ENCODE peak calls at places on chromosomes 12 and 14, in four cellular contexts. A is GM23248, T is aorta, O is ovary. E is an unnamed sample.

GRCh38 chr12:89993632-89994031 is 285.0 kb upstream of the ATP2B1 start:
- DNase-seq in A (no peak), T (no peak), O (no peak), E (no peak)

GRCh38 chr14:104934380-104934733 is 9.7 kb downstream of the PLD4 start:
- DNase-seq in A (no peak), T (no peak), O (no peak), E (no peak)

GRCh38 chr12:109445224-109445623 is 31.9 kb downstream of the KCTD10 start:
- DNase-seq in A (peak), T (no peak), O (no peak), E (no peak)

GRCh38 chr12:109824731-109825130 is 8.5 kb downstream of the TRPV4 start:
- DNase-seq in A (no peak), T (no peak), O (no peak), E (no peak)

GRCh38 chr14:106605548-106606448 is 1079.4 kb downstream of the TMEM121 start:
- DNase-seq in A (no peak), T (no peak), O (no peak), E (peak)

GRCh38 chr12:100706029-100706428 is 88.5 kb upstream of the ANO4 start:
- DNase-seq in A (peak), T (no peak), O (no peak), E (no peak)

GRCh38 chr12:9240776-9241175 is 32.6 kb upstream of the PZP start:
- DNase-seq in A (no peak), T (no peak), O (no peak), E (no peak)

GRCh38 chr12:64618953-64619590 is 8.8 kb downstream of the RASSF3 start:
- DNase-seq in A (peak), T (no peak), O (no peak), E (no peak)

GRCh38 chr12:122982963-122983788 is 2.7 kb downstream of the ARL6IP4 start:
- DNase-seq in A (no peak), T (no peak), O (no peak), E (no peak)

GRCh38 chr12:122985590-122986257 is 5.2 kb downstream of the ARL6IP4 start:
- DNase-seq in A (no peak), T (no peak), O (no peak), E (no peak)

GRCh38 chr12:122986258-122986871 is 5.9 kb downstream of the ARL6IP4 start:
- DNase-seq in A (no peak), T (no peak), O (no peak), E (no peak)

GRCh38 chr12:122983789-122984515 is 3.5 kb downstream of the ARL6IP4 start:
- DNase-seq in A (no peak), T (no peak), O (no peak), E (no peak)

DNA sequence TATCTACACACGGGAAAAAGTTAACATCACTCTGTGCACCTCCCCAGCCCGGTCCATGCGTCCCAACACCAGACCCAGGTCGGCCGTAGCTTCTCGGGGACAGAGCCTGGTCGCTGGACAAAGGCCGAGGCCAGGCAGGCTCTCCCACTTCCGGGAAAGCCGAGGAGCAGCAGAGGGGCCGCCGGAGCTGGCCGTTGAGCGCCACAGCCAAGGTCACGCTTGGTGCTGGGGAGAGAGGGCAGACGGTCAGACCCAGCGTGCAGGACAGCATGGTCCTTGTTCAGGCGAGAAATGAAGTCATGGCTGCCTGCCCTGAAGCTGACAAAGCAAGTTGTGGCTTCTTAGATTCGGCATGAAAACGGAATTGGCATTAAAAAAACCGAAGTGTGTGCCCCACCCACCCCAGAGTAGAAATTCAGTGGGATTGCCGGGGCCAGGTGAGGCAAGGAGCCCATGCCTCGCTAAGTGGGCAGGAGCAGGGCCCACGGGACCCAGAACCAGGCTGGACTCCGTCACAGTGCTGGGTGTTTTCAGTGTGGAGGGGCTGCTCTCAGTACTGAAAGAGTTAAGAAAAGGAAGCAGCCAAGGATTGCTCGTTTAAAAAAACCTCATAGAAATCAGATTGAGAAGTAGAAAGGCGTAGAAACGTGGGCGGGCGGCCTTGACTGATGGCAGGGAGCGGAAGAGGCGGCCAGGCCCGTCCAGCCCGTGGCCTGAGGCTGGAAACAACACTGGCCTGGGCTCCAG is 4.3 kb downstream of the ARL6IP4 start:
- DNase-seq in A (no peak), T (no peak), O (peak), E (no peak)
- H3K27ac ChIP-seq in A (no peak), T (no peak), O (peak), E (peak)

DNA sequence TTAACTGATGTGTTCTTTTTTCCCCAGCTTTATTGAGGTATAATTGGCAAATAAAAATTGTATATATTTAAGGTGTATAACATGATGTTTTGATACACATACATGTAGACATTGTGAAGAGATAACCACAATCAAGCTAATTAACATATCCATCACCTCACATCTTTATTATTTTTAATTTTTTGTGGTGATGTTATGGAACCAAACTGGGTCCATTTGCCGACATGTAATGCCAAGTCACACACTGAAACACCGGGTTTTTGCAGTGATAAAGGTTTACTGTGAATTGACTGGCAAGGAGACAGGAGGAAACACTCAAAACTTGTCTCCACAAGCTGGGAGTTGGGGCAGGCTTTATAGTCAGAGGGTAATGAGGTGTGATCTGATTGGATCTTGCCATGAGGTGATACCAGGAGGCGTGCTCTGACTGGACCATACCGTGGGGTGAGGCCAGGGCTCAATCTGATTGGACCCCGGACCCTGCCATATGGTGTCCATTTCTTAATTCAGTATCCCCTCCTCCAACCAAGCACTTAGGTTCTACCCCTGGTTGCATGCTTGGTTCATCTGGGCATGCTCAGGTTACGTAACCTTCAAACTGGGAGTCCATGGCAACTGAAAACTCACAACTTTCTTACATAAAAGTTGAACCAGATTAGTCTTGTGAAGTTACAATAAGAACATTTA is 11.8 kb upstream of the WSCD2 start:
- DNase-seq in A (no peak), T (no peak), O (no peak), E (no peak)
- H3K27ac ChIP-seq in A (no peak), T (no peak), O (no peak), E (no peak)

DNA sequence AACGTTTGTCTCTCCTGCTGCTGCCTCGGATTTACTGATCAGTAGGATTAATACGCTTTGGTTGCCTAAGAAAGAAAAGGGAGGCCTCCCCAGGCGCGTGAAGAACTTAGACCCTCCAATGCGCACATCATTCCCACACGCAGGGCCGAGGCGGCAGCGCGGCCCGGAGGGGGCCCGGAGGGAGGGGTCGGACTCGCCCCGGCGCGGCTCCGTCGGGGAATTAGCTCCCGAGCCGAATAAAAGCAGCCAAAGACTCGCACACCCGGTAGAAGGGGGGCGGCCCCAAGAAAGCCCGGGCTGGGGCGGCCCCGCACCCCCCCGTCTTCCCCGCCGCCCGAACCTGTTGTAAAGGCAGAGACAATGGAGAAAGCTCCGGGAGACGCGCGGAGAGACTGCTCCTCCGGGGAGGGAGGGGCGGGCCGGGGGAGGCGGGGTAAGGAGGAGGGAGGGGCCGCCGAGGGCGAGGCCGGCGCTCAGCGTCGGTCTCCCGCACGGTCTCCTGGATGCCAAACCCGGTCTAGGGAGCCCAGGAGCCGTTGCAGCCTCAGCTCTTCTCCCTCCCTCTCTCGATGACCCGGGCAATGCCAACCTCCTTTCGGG is at the start of gene NELL2:
- DNase-seq in A (peak), T (peak), O (no peak), E (peak)
- H3K27ac ChIP-seq in A (no peak), T (no peak), O (no peak), E (no peak)

GRCh38 chr14:50319293-50319692 is 7.2 kb downstream of the DMAC2L start:
- DNase-seq in A (peak), T (no peak), O (no peak), E (no peak)
- H3K27ac ChIP-seq in A (no peak), T (no peak), O (no peak), E (no peak)

GRCh38 chr14:61733972-61734371 is 28.2 kb upstream of the SNAPC1 start:
- DNase-seq in A (peak), T (no peak), O (no peak), E (no peak)

GRCh38 chr14:61736751-61737150 is 25.5 kb upstream of the SNAPC1 start:
- DNase-seq in A (peak), T (no peak), O (no peak), E (no peak)

GRCh38 chr14:61739133-61739532 is 23.1 kb upstream of the SNAPC1 start:
- DNase-seq in A (no peak), T (no peak), O (no peak), E (no peak)

GRCh38 chr14:61742383-61742782 is 19.8 kb upstream of the SNAPC1 start:
- DNase-seq in A (no peak), T (no peak), O (no peak), E (no peak)

GRCh38 chr14:61737913-61738312 is 24.3 kb upstream of the SNAPC1 start:
- DNase-seq in A (peak), T (no peak), O (no peak), E (no peak)
- H3K27ac ChIP-seq in A (peak), T (no peak), O (no peak), E (no peak)

GRCh38 chr14:76333664-76334063 is 42.3 kb upstream of the ESRRB start:
- DNase-seq in A (no peak), T (no peak), O (no peak), E (peak)
- H3K27ac ChIP-seq in A (no peak), T (no peak), O (no peak), E (no peak)

GRCh38 chr14:100775831-100776591 is 49.3 kb downstream of the DLK1 start:
- DNase-seq in A (no peak), T (no peak), O (peak), E (no peak)

GRCh38 chr14:100773331-100774163 is 46.9 kb downstream of the DLK1 start:
- DNase-seq in A (no peak), T (peak), O (peak), E (no peak)

GRCh38 chr14:100775351-100775830 is 48.7 kb downstream of the DLK1 start:
- DNase-seq in A (no peak), T (no peak), O (peak), E (no peak)

GRCh38 chr14:100772607-100773165 is 46.0 kb downstream of the DLK1 start:
- DNase-seq in A (no peak), T (peak), O (peak), E (no peak)

GRCh38 chr14:100774164-100774537 is 47.5 kb downstream of the DLK1 start:
- DNase-seq in A (no peak), T (peak), O (peak), E (no peak)
- H3K27ac ChIP-seq in A (no peak), T (no peak), O (no peak), E (no peak)